ENCODE peak calls at places on chromosome 13, in nine cellular contexts. U is ELR; R is islet precursor cell; O is activated naive CD4-positive, alpha-beta T cell treated with anti-CD3 and anti-CD28 coated beads for 36 hours; S is fibroblast of the conjunctiva; H is adrenal gland; B is A673; V is GM23248; F is mesothelial cell of epicardium. D is an unnamed sample.

GRCh38 chr13:78601124-78601885 is 2.0 kb downstream of the POU4F1 start:
- DNase-seq in U (no peak), R (peak), O (no peak), S (no peak), H (no peak), B (peak), V (peak), F (no peak), D (peak)

GRCh38 chr13:103663996-103664395 is 597.8 kb upstream of the SLC10A2 start:
- DNase-seq in U (no peak), R (no peak), O (no peak), S (no peak), H (no peak), B (no peak), V (no peak), F (no peak), D (no peak)

GRCh38 chr13:113902956-113903355 is 39.1 kb upstream of the GAS6 start:
- DNase-seq in U (no peak), R (peak), O (no peak), S (no peak), H (no peak), B (no peak), V (peak), F (no peak), D (no peak)

GRCh38 chr13:20828540-20829364 is 55.0 kb upstream of the EEF1AKMT1 start:
- DNase-seq in U (peak), R (no peak), O (peak), S (peak), H (no peak), B (peak), V (peak), F (no peak), D (peak)

GRCh38 chr13:47549219-47549752 is 451.8 kb downstream of the SUCLA2 start:
- DNase-seq in U (peak), R (no peak), O (no peak), S (no peak), H (no peak), B (no peak), V (peak), F (no peak), D (peak)

GRCh38 chr13:110347535-110348308 is 40.6 kb downstream of the COL4A2 start:
- DNase-seq in U (peak), R (peak), O (no peak), S (peak), H (peak), B (peak), V (peak), F (no peak), D (peak)

GRCh38 chr13:44899967-44900366 is 89.3 kb downstream of the NUFIP1 start:
- DNase-seq in U (no peak), R (no peak), O (no peak), S (no peak), H (no peak), B (peak), V (no peak), F (no peak), D (no peak)

GRCh38 chr13:100461309-100462035 is 127.1 kb downstream of the GGACT start:
- DNase-seq in U (no peak), R (no peak), O (no peak), S (no peak), H (no peak), B (no peak), V (no peak), F (no peak), D (no peak)

GRCh38 chr13:76868451-76868850 is 17.8 kb downstream of the KCTD12 start:
- DNase-seq in U (no peak), R (no peak), O (no peak), S (no peak), H (no peak), B (no peak), V (no peak), F (no peak), D (no peak)

GRCh38 chr13:26551255-26551654 is 6.2 kb upstream of the WASF3 start:
- DNase-seq in U (no peak), R (no peak), O (no peak), S (no peak), H (no peak), B (no peak), V (peak), F (no peak), D (no peak)

GRCh38 chr13:84896128-84896527 is 903.1 kb downstream of the SLITRK6 start:
- DNase-seq in U (peak), R (peak), O (peak), S (peak), H (no peak), B (peak), V (peak), F (no peak), D (peak)

GRCh38 chr13:34076319-34076718 is 258.4 kb downstream of the RFC3 start:
- DNase-seq in U (peak), R (no peak), O (no peak), S (no peak), H (no peak), B (no peak), V (peak), F (no peak), D (no peak)

GRCh38 chr13:107271226-107271625 is 703.3 kb upstream of the ARGLU1 start:
- DNase-seq in U (no peak), R (peak), O (no peak), S (no peak), H (no peak), B (peak), V (peak), F (no peak), D (peak)

GRCh38 chr13:79483302-79483701 is 2.3 kb downstream of the NDFIP2 start:
- DNase-seq in U (peak), R (no peak), O (no peak), S (no peak), H (no peak), B (no peak), V (peak), F (no peak), D (peak)

GRCh38 chr13:113203507-113204377 is 4.7 kb downstream of the PCID2 start:
- DNase-seq in U (no peak), R (no peak), O (no peak), S (no peak), H (no peak), B (no peak), V (no peak), F (no peak), D (no peak)

GRCh38 chr13:82010780-82011179 is 1669.9 kb upstream of the SPRY2 start:
- DNase-seq in U (peak), R (no peak), O (no peak), S (no peak), H (no peak), B (no peak), V (no peak), F (no peak), D (no peak)

GRCh38 chr13:45490068-45490467 is 25.3 kb downstream of the COG3 start:
- DNase-seq in U (peak), R (no peak), O (peak), S (no peak), H (no peak), B (peak), V (no peak), F (no peak), D (no peak)

GRCh38 chr13:99214691-99215090 is 14.0 kb downstream of the UBAC2 start:
- DNase-seq in U (no peak), R (no peak), O (peak), S (no peak), H (no peak), B (no peak), V (no peak), F (no peak), D (no peak)

D was measured in fibroblast of mammary gland.